ENCODE peak calls at places on chromosomes 11 and 22, in four cellular contexts. I is fibroblast of the aortic adventitia; M is stimulated activated CD4-positive, alpha-beta T cell treated with anti-CD3 and anti-CD28 coated beads, Interleukin-2, amount 100 ng/mL, for 24 hours; C is midbrain. U is an unnamed sample.
A peak's percentile ranks its signal among the peaks of the same experiment; 100 is the strongest.

GRCh38 chr11:60699282-60699681 is at the start of gene MS4A8:
- DNase-seq in M (no peak), I (no peak), C (no peak), U (peak; percentile 99)

GRCh38 chr11:88345408-88345807 is 7.9 kb upstream of the CTSC start:
- DNase-seq in I (no peak), C (no peak), M (no peak), U (no peak)

GRCh38 chr11:30889116-30889765 is 303.1 kb upstream of the MPPED2 start:
- DNase-seq in M (no peak), C (no peak), I (no peak), U (no peak)

GRCh38 chr22:21977814-21978213 is 4.8 kb downstream of the TOP3B start:
- DNase-seq in C (no peak), I (no peak), M (no peak), U (no peak)

GRCh38 chr11:70018816-70019215 is 59.3 kb upstream of the ANO1 start:
- DNase-seq in I (no peak), M (no peak), C (no peak), U (no peak)

GRCh38 chr22:23225724-23226496 is 45.6 kb downstream of the BCR start:
- DNase-seq in I (peak; percentile 91), M (no peak), C (peak; percentile 21), U (no peak)

GRCh38 chr11:64095286-64095825 is 59.6 kb downstream of the FLRT1 start:
- DNase-seq in C (no peak), I (no peak), M (no peak), U (no peak)

GRCh38 chr11:44690651-44691050 is 36.1 kb upstream of the TSPAN18 start:
- DNase-seq in I (no peak), C (no peak), M (no peak), U (no peak)

GRCh38 chr11:30171661-30172060 is 59.2 kb upstream of the FSHB start:
- DNase-seq in C (no peak), I (no peak), M (no peak), U (no peak)

GRCh38 chr22:50705219-50705691 is 32.6 kb downstream of the SHANK3 start:
- DNase-seq in M (no peak), I (peak; percentile 19), C (peak; percentile 51), U (peak; percentile 84)

GRCh38 chr11:117961896-117962295 is 24.3 kb upstream of the IL10RA start:
- DNase-seq in I (no peak), M (no peak), C (no peak), U (no peak)

GRCh38 chr11:26844963-26845362 is 123.1 kb upstream of the SLC5A12 start:
- DNase-seq in C (no peak), M (no peak), I (no peak), U (no peak)

GRCh38 chr22:42270178-42270511 is 308 bp downstream of the TCF20 start:
- DNase-seq in I (no peak), C (no peak), M (no peak), U (no peak)

GRCh38 chr11:37978647-37979046 is 1380.6 kb upstream of the RAG2 start:
- DNase-seq in I (no peak), C (no peak), M (no peak), U (no peak)

GRCh38 chr11:131998020-131998419 is 627.6 kb downstream of the NTM start:
- DNase-seq in I (no peak), M (no peak), C (no peak), U (no peak)